ENCODE peak calls at places on chromosome 9, in ten cellular contexts. V is stomach, D is A549, W is sigmoid colon, Y is ovary, O is suprapubic skin, L is HepG2, F is tibial nerve, Z is transverse colon, T is K562. B is an unnamed sample.

GRCh38 chr9:129317179-129318011 is 139.3 kb upstream of the IER5L start:
- DNase-seq in D (no peak), V (no peak), T (peak; percentile 39), Y (peak; percentile 63), F (peak; percentile 26), Z (no peak), O (no peak), W (peak; percentile 75), L (peak; percentile 69), B (no peak)

GRCh38 chr9:3244963-3245653 is 280.7 kb downstream of the RFX3 start:
- DNase-seq in O (no peak), F (no peak), T (no peak), Y (no peak), L (no peak), Z (no peak), V (no peak), W (no peak), D (no peak), B (no peak)

GRCh38 chr9:76355886-76356285 is 38.3 kb downstream of the RFK start:
- DNase-seq in Y (no peak), T (no peak), Z (no peak), D (no peak), F (no peak), V (no peak), O (no peak), L (no peak), W (no peak), B (no peak)

GRCh38 chr9:108022246-108022935 is 532.8 kb upstream of the KLF4 start:
- DNase-seq in V (no peak), F (no peak), D (no peak), L (no peak), T (no peak), W (no peak), Y (no peak), O (no peak), Z (no peak), B (no peak)

GRCh38 chr9:76353280-76353679 is 40.9 kb downstream of the RFK start:
- DNase-seq in Y (no peak), V (no peak), L (no peak), O (no peak), W (no peak), F (no peak), D (no peak), Z (no peak), T (peak; percentile 12), B (no peak)

GRCh38 chr9:133456409-133456808 is 3.4 kb upstream of the CACFD1 start:
- DNase-seq in O (no peak), V (no peak), Y (no peak), L (no peak), T (no peak), W (no peak), F (no peak), Z (no peak), D (no peak), B (no peak)

GRCh38 chr9:113590991-113591898 is 127.7 kb downstream of the RGS3 start:
- DNase-seq in W (peak; percentile 90), D (peak; percentile 72), O (peak; percentile 86), F (peak; percentile 74), Y (peak; percentile 91), L (peak; percentile 59), T (peak; percentile 83), V (peak; percentile 88), Z (peak; percentile 78), B (peak; percentile 96)

GRCh38 chr9:96884443-96884842 is 30.1 kb upstream of the ZNF782 start:
- DNase-seq in F (no peak), W (no peak), T (peak; percentile 55), O (no peak), Y (no peak), D (peak; percentile 41), L (peak; percentile 59), V (peak; percentile 47), Z (peak; percentile 50), B (no peak)

GRCh38 chr9:90642570-90643539 is at the start of gene DIRAS2:
- DNase-seq in O (no peak), D (peak; percentile 29), Z (peak; percentile 54), L (no peak), T (no peak), W (no peak), F (no peak), Y (no peak), V (peak; percentile 67), B (no peak)

GRCh38 chr9:111924281-111924680 is 27.7 kb downstream of the UGCG start:
- DNase-seq in L (no peak), T (no peak), F (no peak), D (no peak), W (no peak), Y (no peak), O (no peak), Z (no peak), V (no peak), B (no peak)

GRCh38 chr9:89340332-89340731 is 22.0 kb downstream of the SECISBP2 start:
- DNase-seq in Y (no peak), O (no peak), T (no peak), D (no peak), F (no peak), V (no peak), L (no peak), Z (no peak), W (no peak), B (peak; percentile 29)

GRCh38 chr9:124202447-124202971 is 55.2 kb upstream of the NEK6 start:
- DNase-seq in L (no peak), F (no peak), D (no peak), W (no peak), Y (no peak), O (no peak), V (peak; percentile 46), Z (peak; percentile 68), T (peak; percentile 93), B (no peak)

GRCh38 chr9:4640027-4640426 is 22.1 kb upstream of the PLPP6 start:
- DNase-seq in D (no peak), Y (no peak), W (no peak), F (no peak), Z (peak; percentile 14), T (peak; percentile 16), O (no peak), L (peak; percentile 15), V (peak; percentile 31), B (no peak)

GRCh38 chr9:126028746-126029145 is 281.6 kb downstream of the PBX3 start:
- DNase-seq in T (no peak), O (no peak), L (no peak), W (no peak), V (no peak), Y (no peak), F (no peak), D (no peak), Z (no peak), B (no peak)

DNA sequence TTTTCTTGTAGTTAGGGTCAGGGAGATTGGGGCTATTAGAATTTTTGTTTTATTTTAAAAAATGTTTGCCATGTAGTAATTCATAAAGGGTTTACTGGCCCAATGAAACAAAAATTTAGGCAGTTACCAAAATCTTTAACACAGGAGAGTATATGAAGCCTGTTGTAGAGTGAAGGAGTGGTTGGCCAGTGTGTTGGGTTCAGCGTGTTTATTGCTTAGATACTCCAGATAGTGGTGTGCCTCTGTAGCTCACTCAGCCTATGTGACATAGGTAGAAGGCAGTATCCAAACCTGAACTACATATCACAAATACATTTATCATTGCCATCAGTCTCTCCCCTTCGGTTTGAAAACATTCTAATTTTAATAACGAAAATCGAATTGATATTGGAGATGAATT is 1.2 kb downstream of the TEK start:
- DNase-seq in O (no peak), D (no peak), L (no peak), F (no peak), T (no peak), Z (no peak), W (no peak), Y (no peak), V (no peak), B (no peak)
- H3K4me3 ChIP-seq in O (peak overlapping the region; percentile 9), D (no peak overlapping the region), L (no peak overlapping the region), F (no peak overlapping the region), T (no peak overlapping the region), Z (no peak overlapping the region), W (no peak overlapping the region), Y (no peak overlapping the region), V (no peak overlapping the region), B (peak overlapping the region; percentile 32)

GRCh38 chr9:86601697-86602096 is 247.5 kb upstream of the TUT7 start:
- DNase-seq in Z (no peak), V (no peak), O (no peak), L (no peak), D (no peak), T (no peak), F (no peak), W (no peak), Y (no peak), B (no peak)
- H3K4me1 ChIP-seq in Z (peaks cover 4% of the 10 kb centered on the region), V (no peaks in the 10 kb centered on the region), O (peaks cover 26% of the 10 kb centered on the region), L (no peaks in the 10 kb centered on the region), D (no peaks in the 10 kb centered on the region), T (no peaks in the 10 kb centered on the region), F (peaks cover 35% of the 10 kb centered on the region), W (peaks cover 44% of the 10 kb centered on the region), Y (no peaks in the 10 kb centered on the region), B (peaks cover 22% of the 10 kb centered on the region)

GRCh38 chr9:134716067-134716466 is 74.5 kb downstream of the COL5A1 start:
- DNase-seq in D (no peak), L (no peak), Z (no peak), Y (no peak), T (no peak), O (no peak), V (no peak), F (no peak), W (no peak), B (no peak)

GRCh38 chr9:134712243-134712642 is 70.6 kb downstream of the COL5A1 start:
- DNase-seq in Y (no peak), D (no peak), V (no peak), F (no peak), Z (no peak), L (no peak), W (no peak), O (no peak), T (no peak), B (no peak)

GRCh38 chr9:134710271-134710540 is 68.6 kb downstream of the COL5A1 start:
- DNase-seq in F (no peak), V (no peak), O (no peak), W (no peak), T (no peak), Z (no peak), L (no peak), Y (no peak), D (no peak), B (no peak)

GRCh38 chr9:134710912-134711311 is 69.3 kb downstream of the COL5A1 start:
- DNase-seq in V (no peak), F (no peak), Y (no peak), Z (no peak), O (no peak), W (no peak), D (no peak), T (no peak), L (no peak), B (no peak)

GRCh38 chr9:134712922-134713321 is 71.3 kb downstream of the COL5A1 start:
- DNase-seq in L (no peak), V (no peak), Y (no peak), Z (no peak), D (no peak), O (no peak), F (no peak), T (no peak), W (peak; percentile 90), B (no peak)
- TF ChIP-seq EP300 in L (no peak), V (no peak), Y (no peak), Z (no peak), D (no peak), O (no peak), F (no peak), T (no peak), W (no peak), B (no peak)

DNA sequence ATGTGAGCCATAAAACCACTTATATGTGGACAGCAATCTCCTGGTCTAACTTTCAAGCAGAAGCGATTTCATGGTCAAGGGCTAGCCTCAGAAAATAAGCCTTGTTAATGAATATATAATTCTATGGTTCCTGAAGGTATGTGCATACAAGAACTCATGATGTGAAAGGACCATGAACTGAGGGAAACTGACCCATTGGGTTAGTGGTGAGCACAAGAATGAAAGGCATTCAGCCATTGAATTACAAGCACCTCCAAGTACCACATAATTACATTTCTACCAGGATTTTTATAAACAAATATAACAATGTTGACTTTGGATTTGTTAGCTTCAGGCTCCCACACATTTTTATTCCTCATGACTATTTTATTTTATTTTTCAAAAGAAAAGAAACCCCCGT is 459.0 kb downstream of the TLE4 start:
- DNase-seq in T (no peak), W (no peak), O (no peak), D (no peak), Z (no peak), V (no peak), L (no peak), F (no peak), Y (no peak), B (no peak)
- H3K4me3 ChIP-seq in T (no peak overlapping the region), W (no peak overlapping the region), O (no peak overlapping the region), D (no peak overlapping the region), Z (no peak overlapping the region), V (no peak overlapping the region), L (no peak overlapping the region), F (no peak overlapping the region), Y (no peak overlapping the region), B (no peak overlapping the region)